ENCODE peak calls at places on chromosome 1, in five cellular contexts. One of them, this sample, is unnamed.

GRCh38 chr1:109184657-109185056 is 29.1 kb upstream of the SARS1 start:
- DNase-seq in stomach: no peak
- DNase-seq in endothelial cell of umbilical vein: no peak
- DNase-seq in H1: no peak
- DNase-seq in sigmoid colon: no peak
- DNase-seq in this sample: no peak

GRCh38 chr1:152110365-152110859 is 4.8 kb downstream of the TCHH start:
- DNase-seq in endothelial cell of umbilical vein: peak; percentile 49
- DNase-seq in sigmoid colon: no peak
- DNase-seq in H1: peak; percentile 69
- DNase-seq in stomach: no peak
- DNase-seq in this sample: no peak

GRCh38 chr1:172979828-172980227 is 70.9 kb downstream of the TNFSF18 start:
- DNase-seq in stomach: no peak
- DNase-seq in sigmoid colon: no peak
- DNase-seq in H1: no peak
- DNase-seq in endothelial cell of umbilical vein: no peak
- DNase-seq in this sample: no peak

GRCh38 chr1:35691571-35692220 is 27.0 kb downstream of the C1orf216 start:
- DNase-seq in sigmoid colon: no peak
- DNase-seq in H1: no peak
- DNase-seq in endothelial cell of umbilical vein: no peak
- DNase-seq in stomach: no peak
- DNase-seq in this sample: no peak

GRCh38 chr1:19384113-19384512 is 72.0 kb downstream of the SLC66A1 start:
- DNase-seq in endothelial cell of umbilical vein: no peak
- DNase-seq in H1: no peak
- DNase-seq in sigmoid colon: peak; percentile 83
- DNase-seq in stomach: no peak
- DNase-seq in this sample: no peak

GRCh38 chr1:235078927-235079381 is 49.7 kb downstream of the TOMM20 start:
- DNase-seq in H1: no peak
- DNase-seq in stomach: no peak
- DNase-seq in sigmoid colon: no peak
- DNase-seq in endothelial cell of umbilical vein: no peak
- DNase-seq in this sample: no peak

GRCh38 chr1:161749509-161750407 is at the start of gene DUSP12:
- DNase-seq in stomach: peak; percentile 92
- DNase-seq in H1: peak; percentile 91
- DNase-seq in sigmoid colon: peak; percentile 96
- DNase-seq in endothelial cell of umbilical vein: peak; percentile 96
- DNase-seq in this sample: no peak

GRCh38 chr1:201149400-201149799 is 4.9 kb downstream of the TMEM9 start:
- DNase-seq in stomach: no peak
- DNase-seq in sigmoid colon: no peak
- DNase-seq in H1: no peak
- DNase-seq in endothelial cell of umbilical vein: peak; percentile 29
- DNase-seq in this sample: no peak

GRCh38 chr1:180343931-180344406 is 113.9 kb downstream of the LHX4 start:
- DNase-seq in endothelial cell of umbilical vein: peak; percentile 16
- DNase-seq in sigmoid colon: no peak
- DNase-seq in stomach: peak; percentile 32
- DNase-seq in H1: no peak
- DNase-seq in this sample: no peak

GRCh38 chr1:57192256-57192655 is 226.4 kb upstream of the C8B start:
- DNase-seq in stomach: no peak
- DNase-seq in H1: no peak
- DNase-seq in endothelial cell of umbilical vein: no peak
- DNase-seq in sigmoid colon: no peak
- DNase-seq in this sample: no peak

GRCh38 chr1:10897981-10898728 is 101.7 kb upstream of the CASZ1 start:
- DNase-seq in sigmoid colon: no peak
- DNase-seq in stomach: no peak
- DNase-seq in H1: no peak
- DNase-seq in endothelial cell of umbilical vein: no peak
- DNase-seq in this sample: no peak

GRCh38 chr1:165025805-165026204 is 330.7 kb downstream of the LMX1A start:
- DNase-seq in stomach: no peak
- DNase-seq in endothelial cell of umbilical vein: no peak
- DNase-seq in sigmoid colon: no peak
- DNase-seq in H1: no peak
- DNase-seq in this sample: no peak

GRCh38 chr1:79633456-79633855 is 626.9 kb upstream of the ADGRL4 start:
- DNase-seq in sigmoid colon: no peak
- DNase-seq in H1: no peak
- DNase-seq in stomach: no peak
- DNase-seq in endothelial cell of umbilical vein: peak; percentile 16
- DNase-seq in this sample: no peak

GRCh38 chr1:111908222-111908621 is 81.2 kb downstream of the KCND3 start:
- DNase-seq in stomach: no peak
- DNase-seq in sigmoid colon: no peak
- DNase-seq in H1: no peak
- DNase-seq in endothelial cell of umbilical vein: no peak
- DNase-seq in this sample: no peak

GRCh38 chr1:95554408-95554807 is 320.4 kb downstream of the RWDD3 start:
- DNase-seq in stomach: no peak
- DNase-seq in H1: no peak
- DNase-seq in endothelial cell of umbilical vein: no peak
- DNase-seq in sigmoid colon: no peak
- DNase-seq in this sample: no peak

GRCh38 chr1:111990026-111990877 is 784 bp upstream of the KCND3 start:
- DNase-seq in endothelial cell of umbilical vein: no peak
- DNase-seq in H1: peak; percentile 62
- DNase-seq in sigmoid colon: no peak
- DNase-seq in stomach: peak; percentile 27
- DNase-seq in this sample: no peak

GRCh38 chr1:47180603-47181094 is 9.2 kb downstream of the PDZK1IP1 start:
- DNase-seq in endothelial cell of umbilical vein: no peak
- DNase-seq in stomach: peak; percentile 38
- DNase-seq in sigmoid colon: no peak
- DNase-seq in H1: no peak
- DNase-seq in this sample: no peak

GRCh38 chr1:60583696-60584095 is 498.7 kb upstream of the NFIA start:
- DNase-seq in H1: no peak
- DNase-seq in stomach: no peak
- DNase-seq in sigmoid colon: no peak
- DNase-seq in endothelial cell of umbilical vein: no peak
- DNase-seq in this sample: no peak

GRCh38 chr1:50604580-50604979 is 181.3 kb upstream of the DMRTA2 start:
- DNase-seq in stomach: no peak
- DNase-seq in endothelial cell of umbilical vein: no peak
- DNase-seq in H1: no peak
- DNase-seq in sigmoid colon: no peak
- DNase-seq in this sample: no peak

GRCh38 chr1:193629875-193630274 is 443.5 kb upstream of the B3GALT2 start:
- DNase-seq in H1: no peak
- DNase-seq in endothelial cell of umbilical vein: peak; percentile 52
- DNase-seq in sigmoid colon: no peak
- DNase-seq in stomach: no peak
- DNase-seq in this sample: peak; percentile 14

GRCh38 chr1:109801791-109802135 is 38.0 kb upstream of the EPS8L3 start:
- DNase-seq in endothelial cell of umbilical vein: no peak
- DNase-seq in stomach: no peak
- DNase-seq in H1: no peak
- DNase-seq in sigmoid colon: no peak
- DNase-seq in this sample: no peak

GRCh38 chr1:174406421-174406820 is 41.3 kb upstream of the GPR52 start:
- DNase-seq in H1: no peak
- DNase-seq in sigmoid colon: no peak
- DNase-seq in stomach: no peak
- DNase-seq in endothelial cell of umbilical vein: no peak
- DNase-seq in this sample: no peak

GRCh38 chr1:26936823-26937222 is 15.3 kb downstream of the NUDC start:
- DNase-seq in endothelial cell of umbilical vein: no peak
- DNase-seq in stomach: no peak
- DNase-seq in H1: no peak
- DNase-seq in sigmoid colon: no peak
- DNase-seq in this sample: no peak

GRCh38 chr1:63466759-63467158 is 56.3 kb downstream of the ITGB3BP start:
- DNase-seq in H1: no peak
- DNase-seq in endothelial cell of umbilical vein: no peak
- DNase-seq in stomach: no peak
- DNase-seq in sigmoid colon: no peak
- DNase-seq in this sample: no peak

GRCh38 chr1:181181792-181182585 is 93.5 kb downstream of the IER5 start:
- DNase-seq in endothelial cell of umbilical vein: no peak
- DNase-seq in stomach: no peak
- DNase-seq in H1: no peak
- DNase-seq in sigmoid colon: no peak
- DNase-seq in this sample: no peak

GRCh38 chr1:29298175-29298720 is 61.9 kb downstream of the PTPRU start:
- DNase-seq in stomach: no peak
- DNase-seq in sigmoid colon: peak; percentile 40
- DNase-seq in H1: no peak
- DNase-seq in endothelial cell of umbilical vein: no peak
- DNase-seq in this sample: no peak

GRCh38 chr1:206891412-206891811 is 5.8 kb upstream of the IL24 start:
- DNase-seq in sigmoid colon: no peak
- DNase-seq in endothelial cell of umbilical vein: no peak
- DNase-seq in stomach: no peak
- DNase-seq in H1: peak; percentile 29
- DNase-seq in this sample: no peak

GRCh38 chr1:203702130-203702577 is 62.8 kb upstream of the LAX1 start:
- DNase-seq in endothelial cell of umbilical vein: peak; percentile 62
- DNase-seq in stomach: peak; percentile 58
- DNase-seq in sigmoid colon: peak; percentile 76
- DNase-seq in H1: peak; percentile 90
- DNase-seq in this sample: peak; percentile 20
- H3K36me3 ChIP-seq in endothelial cell of umbilical vein: peaks cover 10% of the 10 kb centered on the region
- H3K36me3 ChIP-seq in stomach: peaks cover 48% of the 10 kb centered on the region
- H3K36me3 ChIP-seq in sigmoid colon: peaks cover 91% of the 10 kb centered on the region
- H3K36me3 ChIP-seq in H1: peaks cover 8% of the 10 kb centered on the region
- H3K36me3 ChIP-seq in this sample: no peaks in the 10 kb centered on the region

GRCh38 chr1:117616967-117617366 is 11.1 kb downstream of the TENT5C start:
- DNase-seq in sigmoid colon: no peak
- DNase-seq in stomach: no peak
- DNase-seq in endothelial cell of umbilical vein: no peak
- DNase-seq in H1: no peak
- DNase-seq in this sample: no peak

GRCh38 chr1:117620440-117620839 is 14.6 kb downstream of the TENT5C start:
- DNase-seq in H1: no peak
- DNase-seq in sigmoid colon: no peak
- DNase-seq in stomach: no peak
- DNase-seq in endothelial cell of umbilical vein: no peak
- DNase-seq in this sample: no peak

GRCh38 chr1:117616356-117616755 is 10.5 kb downstream of the TENT5C start:
- DNase-seq in endothelial cell of umbilical vein: no peak
- DNase-seq in H1: no peak
- DNase-seq in stomach: peak; percentile 70
- DNase-seq in sigmoid colon: no peak
- DNase-seq in this sample: no peak

GRCh38 chr1:117621316-117621715 is 15.5 kb downstream of the TENT5C start:
- DNase-seq in endothelial cell of umbilical vein: no peak
- DNase-seq in stomach: no peak
- DNase-seq in sigmoid colon: no peak
- DNase-seq in H1: no peak
- DNase-seq in this sample: no peak

DNA sequence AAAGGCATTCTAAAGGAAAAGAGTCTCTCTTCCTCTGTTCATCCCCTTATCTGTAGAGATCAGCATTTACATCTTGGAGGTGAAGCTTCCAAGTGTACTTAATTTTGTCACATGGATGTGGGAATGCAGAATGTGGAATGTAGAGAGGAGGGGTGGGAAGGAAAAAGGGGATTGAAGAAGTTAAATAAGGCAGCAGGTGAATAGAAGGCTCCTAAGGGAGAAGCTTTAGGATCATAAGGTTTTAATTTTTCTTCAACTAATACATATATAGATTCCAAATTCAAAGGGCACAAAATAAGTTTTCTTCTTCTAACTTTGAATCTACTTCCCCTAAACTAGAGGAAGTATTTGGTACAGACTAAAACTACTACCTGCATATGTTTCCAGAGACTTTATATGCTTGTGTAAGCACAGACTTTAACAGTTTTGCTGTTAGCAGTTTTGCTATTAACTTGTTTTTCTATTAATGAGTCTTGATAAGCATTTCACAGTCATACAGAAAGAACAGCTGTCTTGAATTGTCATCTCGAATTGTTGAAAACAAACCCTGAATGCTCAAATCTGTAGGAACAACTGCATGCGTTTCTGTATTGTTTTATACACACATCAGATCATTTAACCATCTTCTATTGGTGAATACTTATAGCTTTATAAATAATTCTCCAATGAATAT is 12.7 kb downstream of the TENT5C start:
- DNase-seq in H1: no peak
- DNase-seq in endothelial cell of umbilical vein: no peak
- DNase-seq in sigmoid colon: no peak
- DNase-seq in stomach: no peak
- DNase-seq in this sample: no peak
- H3K4me3 ChIP-seq in H1: no peak overlapping the region
- H3K4me3 ChIP-seq in endothelial cell of umbilical vein: no peak overlapping the region
- H3K4me3 ChIP-seq in sigmoid colon: no peak overlapping the region
- H3K4me3 ChIP-seq in stomach: no peak overlapping the region
- H3K4me3 ChIP-seq in this sample: no peak overlapping the region

DNA sequence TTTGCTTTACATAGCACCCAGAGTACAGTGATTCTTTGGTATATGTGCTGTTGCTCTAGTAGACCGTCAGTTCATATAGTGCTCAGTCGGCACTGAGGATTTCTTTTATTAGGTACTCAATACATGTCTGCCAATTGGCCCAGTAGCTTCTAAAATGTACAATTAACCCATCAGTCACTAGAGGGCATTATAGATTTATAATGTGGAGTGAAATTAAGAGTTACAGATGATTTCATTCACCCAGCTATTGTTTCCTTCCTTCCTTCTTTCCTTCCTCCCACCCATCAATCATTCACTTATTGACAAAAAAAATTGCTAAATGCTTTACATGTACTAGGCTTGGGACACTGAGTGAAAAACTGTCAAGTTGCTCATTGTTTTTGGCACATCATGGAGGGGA is 263.6 kb upstream of the USP24 start:
- DNase-seq in H1: no peak
- DNase-seq in endothelial cell of umbilical vein: peak; percentile 68
- DNase-seq in stomach: no peak
- DNase-seq in sigmoid colon: no peak
- DNase-seq in this sample: no peak
- TF ChIP-seq POLR2AphosphoS5 in H1: no peak
- TF ChIP-seq POLR2AphosphoS5 in endothelial cell of umbilical vein: no peak
- TF ChIP-seq POLR2AphosphoS5 in stomach: no peak
- TF ChIP-seq POLR2AphosphoS5 in sigmoid colon: no peak
- TF ChIP-seq POLR2AphosphoS5 in this sample: no peak

GRCh38 chr1:169568497-169568896 is 17.8 kb downstream of the F5 start:
- DNase-seq in H1: no peak
- DNase-seq in sigmoid colon: no peak
- DNase-seq in endothelial cell of umbilical vein: no peak
- DNase-seq in stomach: no peak
- DNase-seq in this sample: no peak

GRCh38 chr1:169563650-169564049 is 22.6 kb downstream of the F5 start:
- DNase-seq in H1: no peak
- DNase-seq in sigmoid colon: no peak
- DNase-seq in endothelial cell of umbilical vein: no peak
- DNase-seq in stomach: no peak
- DNase-seq in this sample: no peak

GRCh38 chr1:169565335-169566271 is 20.7 kb downstream of the F5 start:
- DNase-seq in H1: no peak
- DNase-seq in stomach: no peak
- DNase-seq in sigmoid colon: no peak
- DNase-seq in endothelial cell of umbilical vein: peak; percentile 67
- DNase-seq in this sample: peak; percentile 6

GRCh38 chr1:169561692-169562091 is 24.6 kb downstream of the F5 start:
- DNase-seq in stomach: no peak
- DNase-seq in sigmoid colon: no peak
- DNase-seq in H1: no peak
- DNase-seq in endothelial cell of umbilical vein: no peak
- DNase-seq in this sample: no peak

GRCh38 chr1:169563019-169563615 is 23.2 kb downstream of the F5 start:
- DNase-seq in stomach: no peak
- DNase-seq in sigmoid colon: no peak
- DNase-seq in H1: no peak
- DNase-seq in endothelial cell of umbilical vein: no peak
- DNase-seq in this sample: no peak
- H3K36me3 ChIP-seq in stomach: no peaks in the 10 kb centered on the region
- H3K36me3 ChIP-seq in sigmoid colon: no peaks in the 10 kb centered on the region
- H3K36me3 ChIP-seq in H1: no peaks in the 10 kb centered on the region
- H3K36me3 ChIP-seq in endothelial cell of umbilical vein: no peaks in the 10 kb centered on the region
- H3K36me3 ChIP-seq in this sample: no peaks in the 10 kb centered on the region

This sample was measured in SK-N-MC.